ENCODE peak calls at places on chromosomes 7 and 10, in six cellular contexts. One of them, this sample, is unnamed.
A peak's percentile ranks its signal among the peaks of the same experiment; 100 is the strongest.

GRCh38 chr10:131726460-131726861 is 174.3 kb upstream of the PPP2R2D start:
- DNase-seq in AG04449: no peak
- DNase-seq in DND-41: no peak
- DNase-seq in RWPE2: no peak
- DNase-seq in kidney epithelial cell: no peak
- DNase-seq in right lobe of liver: no peak
- DNase-seq in this sample: peak; percentile 9

GRCh38 chr10:60883187-60883586 is 60.8 kb downstream of the RHOBTB1 start:
- DNase-seq in AG04449: no peak
- DNase-seq in right lobe of liver: no peak
- DNase-seq in RWPE2: no peak
- DNase-seq in kidney epithelial cell: no peak
- DNase-seq in DND-41: peak; percentile 13
- DNase-seq in this sample: no peak

GRCh38 chr7:52656098-52656497 is 379.3 kb upstream of the POM121L12 start:
- DNase-seq in RWPE2: no peak
- DNase-seq in DND-41: no peak
- DNase-seq in kidney epithelial cell: no peak
- DNase-seq in AG04449: no peak
- DNase-seq in right lobe of liver: no peak
- DNase-seq in this sample: no peak

GRCh38 chr7:42091461-42092229 is 145.4 kb downstream of the GLI3 start:
- DNase-seq in RWPE2: no peak
- DNase-seq in right lobe of liver: no peak
- DNase-seq in AG04449: no peak
- DNase-seq in kidney epithelial cell: peak; percentile 61
- DNase-seq in DND-41: no peak
- DNase-seq in this sample: no peak

GRCh38 chr7:153297141-153297540 is 537.6 kb downstream of the ACTR3B start:
- DNase-seq in AG04449: no peak
- DNase-seq in RWPE2: no peak
- DNase-seq in kidney epithelial cell: no peak
- DNase-seq in right lobe of liver: no peak
- DNase-seq in DND-41: no peak
- DNase-seq in this sample: no peak

GRCh38 chr10:79149662-79150443 is 81.1 kb downstream of the ZMIZ1 start:
- DNase-seq in right lobe of liver: peak; percentile 97
- DNase-seq in DND-41: peak; percentile 54
- DNase-seq in AG04449: no peak
- DNase-seq in kidney epithelial cell: no peak
- DNase-seq in RWPE2: peak; percentile 96
- DNase-seq in this sample: peak; percentile 66

GRCh38 chr10:102646610-102647432 is 2.5 kb downstream of the TRIM8 start:
- DNase-seq in DND-41: peak; percentile 42
- DNase-seq in AG04449: no peak
- DNase-seq in right lobe of liver: no peak
- DNase-seq in RWPE2: no peak
- DNase-seq in kidney epithelial cell: no peak
- DNase-seq in this sample: peak; percentile 74

GRCh38 chr10:102175415-102175814 is 23.2 kb downstream of the NOLC1 start:
- DNase-seq in DND-41: no peak
- DNase-seq in RWPE2: no peak
- DNase-seq in AG04449: peak; percentile 47
- DNase-seq in kidney epithelial cell: no peak
- DNase-seq in right lobe of liver: no peak
- DNase-seq in this sample: no peak

GRCh38 chr10:77424257-77424656 is 213.4 kb downstream of the KCNMA1 start:
- DNase-seq in RWPE2: no peak
- DNase-seq in right lobe of liver: no peak
- DNase-seq in kidney epithelial cell: no peak
- DNase-seq in AG04449: no peak
- DNase-seq in DND-41: no peak
- DNase-seq in this sample: no peak

GRCh38 chr7:81501220-81501619 is 268.6 kb downstream of the HGF start:
- DNase-seq in right lobe of liver: no peak
- DNase-seq in RWPE2: no peak
- DNase-seq in DND-41: no peak
- DNase-seq in kidney epithelial cell: no peak
- DNase-seq in AG04449: no peak
- DNase-seq in this sample: no peak

GRCh38 chr10:987635-987905 is 664 bp upstream of the GTPBP4 start:
- DNase-seq in kidney epithelial cell: no peak
- DNase-seq in right lobe of liver: no peak
- DNase-seq in RWPE2: no peak
- DNase-seq in DND-41: no peak
- DNase-seq in AG04449: no peak
- DNase-seq in this sample: no peak

GRCh38 chr10:26386800-26387199 is 51.3 kb upstream of the APBB1IP start:
- DNase-seq in RWPE2: no peak
- DNase-seq in right lobe of liver: no peak
- DNase-seq in AG04449: no peak
- DNase-seq in DND-41: no peak
- DNase-seq in kidney epithelial cell: no peak
- DNase-seq in this sample: no peak

GRCh38 chr7:84701524-84702306 is 485.1 kb downstream of the SEMA3D start:
- DNase-seq in DND-41: no peak
- DNase-seq in right lobe of liver: no peak
- DNase-seq in kidney epithelial cell: peak; percentile 89
- DNase-seq in AG04449: peak; percentile 84
- DNase-seq in RWPE2: no peak
- DNase-seq in this sample: no peak

GRCh38 chr10:3067045-3067858 is at the start of gene PFKP:
- DNase-seq in RWPE2: no peak
- DNase-seq in right lobe of liver: no peak
- DNase-seq in kidney epithelial cell: no peak
- DNase-seq in AG04449: no peak
- DNase-seq in DND-41: peak; percentile 77
- DNase-seq in this sample: peak; percentile 67

GRCh38 chr10:92239600-92240288 is 51.1 kb downstream of the CPEB3 start:
- DNase-seq in DND-41: peak; percentile 42
- DNase-seq in right lobe of liver: peak; percentile 68
- DNase-seq in kidney epithelial cell: no peak
- DNase-seq in RWPE2: no peak
- DNase-seq in AG04449: no peak
- DNase-seq in this sample: peak; percentile 45

GRCh38 chr7:143980746-143981510 is 19.2 kb upstream of the OR6B1 start:
- DNase-seq in RWPE2: no peak
- DNase-seq in AG04449: no peak
- DNase-seq in right lobe of liver: no peak
- DNase-seq in kidney epithelial cell: no peak
- DNase-seq in DND-41: no peak
- DNase-seq in this sample: no peak

GRCh38 chr10:70518695-70519094 is 40.1 kb downstream of the PALD1 start:
- DNase-seq in DND-41: no peak
- DNase-seq in kidney epithelial cell: peak; percentile 34
- DNase-seq in AG04449: peak; percentile 10
- DNase-seq in RWPE2: no peak
- DNase-seq in right lobe of liver: no peak
- DNase-seq in this sample: no peak

GRCh38 chr7:152574892-152575511 is 100.9 kb downstream of the XRCC2 start:
- DNase-seq in RWPE2: no peak
- DNase-seq in right lobe of liver: no peak
- DNase-seq in AG04449: no peak
- DNase-seq in kidney epithelial cell: peak; percentile 71
- DNase-seq in DND-41: no peak
- DNase-seq in this sample: no peak

GRCh38 chr10:69473304-69473985 is 22.2 kb downstream of the TSPAN15 start:
- DNase-seq in kidney epithelial cell: no peak
- DNase-seq in RWPE2: no peak
- DNase-seq in DND-41: no peak
- DNase-seq in AG04449: no peak
- DNase-seq in right lobe of liver: no peak
- DNase-seq in this sample: no peak

GRCh38 chr10:119652361-119652760 is 1.2 kb downstream of the BAG3 start:
- DNase-seq in AG04449: peak; percentile 23
- DNase-seq in RWPE2: no peak
- DNase-seq in right lobe of liver: no peak
- DNase-seq in kidney epithelial cell: peak; percentile 23
- DNase-seq in DND-41: peak; percentile 21
- DNase-seq in this sample: peak; percentile 16

GRCh38 chr7:39417642-39418041 is 148.6 kb upstream of the YAE1 start:
- DNase-seq in right lobe of liver: no peak
- DNase-seq in RWPE2: no peak
- DNase-seq in kidney epithelial cell: no peak
- DNase-seq in DND-41: no peak
- DNase-seq in AG04449: no peak
- DNase-seq in this sample: no peak

GRCh38 chr10:86083206-86083605 is 283.4 kb downstream of the GRID1 start:
- DNase-seq in RWPE2: no peak
- DNase-seq in right lobe of liver: no peak
- DNase-seq in DND-41: no peak
- DNase-seq in kidney epithelial cell: no peak
- DNase-seq in AG04449: no peak
- DNase-seq in this sample: no peak

GRCh38 chr10:30857803-30858202 is 173.9 kb downstream of the ZNF438 start:
- DNase-seq in kidney epithelial cell: no peak
- DNase-seq in right lobe of liver: no peak
- DNase-seq in AG04449: peak; percentile 31
- DNase-seq in RWPE2: no peak
- DNase-seq in DND-41: no peak
- DNase-seq in this sample: no peak

GRCh38 chr7:102974366-102975236 is 61.8 kb downstream of the LRRC17 start:
- DNase-seq in DND-41: no peak
- DNase-seq in kidney epithelial cell: no peak
- DNase-seq in right lobe of liver: no peak
- DNase-seq in RWPE2: no peak
- DNase-seq in AG04449: no peak
- DNase-seq in this sample: peak; percentile 14
- TF ChIP-seq CTCF in DND-41: no peak
- TF ChIP-seq CTCF in kidney epithelial cell: no peak
- TF ChIP-seq CTCF in right lobe of liver: no peak
- TF ChIP-seq CTCF in RWPE2: no peak
- TF ChIP-seq CTCF in AG04449: no peak
- TF ChIP-seq CTCF in this sample: peak; percentile 18

DNA sequence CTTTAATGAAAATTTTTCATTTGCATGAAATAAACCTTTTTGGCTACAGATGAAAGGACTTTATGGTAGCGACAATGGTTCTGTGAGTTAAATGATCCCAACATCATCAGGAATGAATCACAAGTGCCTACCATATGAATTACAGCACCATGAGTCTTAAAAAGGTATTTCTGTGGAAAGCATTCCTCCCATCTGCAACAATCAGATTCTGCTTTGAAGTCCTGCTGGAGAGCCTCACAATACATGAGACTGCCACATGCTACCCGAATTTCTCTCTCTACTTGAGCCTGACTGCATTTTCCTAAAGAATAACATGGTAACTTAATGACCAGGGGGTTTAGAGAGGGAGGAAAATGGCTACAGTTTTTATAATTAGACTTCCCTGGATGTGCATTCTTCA is 190.3 kb downstream of the TWIST1 start:
- DNase-seq in right lobe of liver: no peak
- DNase-seq in DND-41: no peak
- DNase-seq in RWPE2: no peak
- DNase-seq in AG04449: peak; percentile 31
- DNase-seq in kidney epithelial cell: no peak
- DNase-seq in this sample: no peak
- TF ChIP-seq CTCF in right lobe of liver: no peak
- TF ChIP-seq CTCF in DND-41: no peak
- TF ChIP-seq CTCF in RWPE2: no peak
- TF ChIP-seq CTCF in AG04449: no peak
- TF ChIP-seq CTCF in kidney epithelial cell: no peak
- TF ChIP-seq CTCF in this sample: no peak

DNA sequence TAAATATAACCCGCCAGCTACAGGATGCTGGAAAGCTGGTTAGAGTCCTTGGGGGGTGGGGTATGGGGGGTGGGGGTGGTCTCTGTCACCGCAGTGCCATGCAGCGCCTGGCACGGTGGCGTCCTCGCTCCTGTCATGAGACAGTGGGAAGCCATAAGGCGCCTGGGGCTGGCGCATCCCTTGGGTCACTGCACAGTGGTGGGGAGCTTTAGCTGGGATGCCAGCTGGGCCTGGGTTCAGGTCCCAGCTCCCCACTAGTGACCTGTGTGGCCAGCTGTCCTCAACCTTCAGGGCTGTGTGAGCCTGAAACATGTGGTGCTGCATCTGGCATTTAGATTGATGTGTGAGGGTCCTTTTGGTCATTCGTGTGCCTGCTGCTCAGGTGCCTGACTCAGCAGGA is 93.9 kb downstream of the BMS1 start:
- DNase-seq in DND-41: no peak
- DNase-seq in right lobe of liver: no peak
- DNase-seq in RWPE2: no peak
- DNase-seq in AG04449: no peak
- DNase-seq in kidney epithelial cell: no peak
- DNase-seq in this sample: no peak
- TF ChIP-seq CTCF in DND-41: no peak
- TF ChIP-seq CTCF in right lobe of liver: no peak
- TF ChIP-seq CTCF in RWPE2: no peak
- TF ChIP-seq CTCF in AG04449: no peak
- TF ChIP-seq CTCF in kidney epithelial cell: no peak
- TF ChIP-seq CTCF in this sample: no peak

GRCh38 chr7:151088019-151088855 is 2.0 kb downstream of the AGAP3 start:
- DNase-seq in kidney epithelial cell: no peak
- DNase-seq in AG04449: no peak
- DNase-seq in right lobe of liver: no peak
- DNase-seq in RWPE2: no peak
- DNase-seq in DND-41: no peak
- DNase-seq in this sample: no peak

GRCh38 chr7:151085691-151086620 is at the start of gene AGAP3:
- DNase-seq in DND-41: peak; percentile 61
- DNase-seq in kidney epithelial cell: no peak
- DNase-seq in AG04449: no peak
- DNase-seq in RWPE2: peak; percentile 78
- DNase-seq in right lobe of liver: peak; percentile 96
- DNase-seq in this sample: peak; percentile 50

GRCh38 chr7:151088856-151089699 is 2.8 kb downstream of the AGAP3 start:
- DNase-seq in RWPE2: peak; percentile 68
- DNase-seq in AG04449: no peak
- DNase-seq in DND-41: no peak
- DNase-seq in right lobe of liver: peak; percentile 69
- DNase-seq in kidney epithelial cell: no peak
- DNase-seq in this sample: no peak

GRCh38 chr7:151086802-151087246 is 549 bp downstream of the AGAP3 start:
- DNase-seq in DND-41: no peak
- DNase-seq in AG04449: no peak
- DNase-seq in kidney epithelial cell: no peak
- DNase-seq in RWPE2: peak; percentile 47
- DNase-seq in right lobe of liver: no peak
- DNase-seq in this sample: peak; percentile 48

DNA sequence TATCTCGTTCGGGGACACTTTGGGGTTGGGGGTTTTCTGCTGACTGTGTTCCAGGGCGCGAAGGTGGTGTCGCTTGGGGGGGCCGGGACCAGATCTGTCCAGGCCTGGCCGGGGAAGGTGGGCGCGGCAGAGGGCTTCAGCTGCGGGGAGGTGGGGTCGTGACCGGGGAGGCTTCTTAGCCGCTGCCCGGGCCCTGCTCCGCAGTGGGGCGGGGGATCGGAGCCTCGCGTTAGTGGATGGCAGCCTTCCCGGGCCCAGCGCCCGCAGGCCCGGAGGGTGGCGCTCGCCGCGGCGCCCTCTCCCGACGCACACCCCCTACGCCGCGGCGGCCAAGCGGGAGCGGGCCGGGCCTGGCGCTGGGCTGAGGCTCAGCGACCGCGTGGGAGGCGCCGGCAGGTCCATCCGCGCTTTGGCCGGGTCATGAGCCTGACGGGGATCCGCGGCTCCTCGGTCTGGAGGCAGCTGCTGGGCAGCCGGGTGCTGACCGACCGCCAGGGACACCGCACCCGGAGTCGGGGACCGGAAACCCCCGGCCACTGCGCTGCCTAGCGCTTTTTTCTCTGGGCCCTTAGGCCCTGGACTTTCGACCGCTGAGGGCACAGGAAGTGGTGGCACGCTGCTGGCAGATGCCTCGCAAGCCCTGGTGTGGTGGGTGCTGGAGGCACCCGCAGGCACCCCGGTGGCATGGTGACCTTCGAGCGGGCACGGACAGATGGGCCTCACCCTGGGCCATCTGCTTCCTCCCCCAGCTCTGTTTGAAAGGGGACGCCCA is 1.2 kb downstream of the AGAP3 start:
- DNase-seq in AG04449: no peak
- DNase-seq in RWPE2: peak; percentile 59
- DNase-seq in kidney epithelial cell: no peak
- DNase-seq in DND-41: no peak
- DNase-seq in right lobe of liver: peak; percentile 85
- DNase-seq in this sample: peak; percentile 42
- TF ChIP-seq CTCF in AG04449: peak; percentile 42
- TF ChIP-seq CTCF in RWPE2: peak; percentile 45
- TF ChIP-seq CTCF in kidney epithelial cell: no peak
- TF ChIP-seq CTCF in DND-41: no peak
- TF ChIP-seq CTCF in right lobe of liver: peak; percentile 50
- TF ChIP-seq CTCF in this sample: peak; percentile 23

This sample was measured in activated CD8-positive, alpha-beta T cell treated with anti-CD3 and anti-CD28 coated beads for 36 hours.